ENCODE peak calls at places on chromosomes 7 and 10, in five cellular contexts. R is fibroblast of lung, J is tibial artery, D is IMR-90, O is lower lobe of right lung. B is an unnamed sample.

GRCh38 chr10:132033632-132034031 is 32.1 kb upstream of the JAKMIP3 start:
- DNase-seq in D (no peak), J (no peak), R (no peak), O (no peak), B (no peak)

GRCh38 chr7:45259966-45260646 is 102.5 kb downstream of the RAMP3 start:
- DNase-seq in O (peak; percentile 77), J (peak; percentile 40), D (peak; percentile 7), R (peak; percentile 3), B (peak; percentile 76)

GRCh38 chr10:125149278-125150047 is 10.9 kb downstream of the CTBP2 start:
- DNase-seq in D (peak; percentile 87), R (peak; percentile 77), O (peak; percentile 63), J (peak; percentile 87), B (peak; percentile 89)

GRCh38 chr10:43386981-43387677 is 15.7 kb downstream of the FXYD4 start:
- DNase-seq in D (no peak), O (no peak), J (no peak), R (no peak), B (no peak)

GRCh38 chr7:154252046-154252445 is 199.8 kb downstream of the DPP6 start:
- DNase-seq in R (no peak), J (no peak), O (no peak), D (no peak), B (no peak)

GRCh38 chr7:9718071-9718470 is 1255.6 kb upstream of the PHF14 start:
- DNase-seq in D (no peak), R (peak; percentile 48), O (no peak), J (no peak), B (no peak)

GRCh38 chr10:22992621-22993020 is 64.8 kb downstream of the ARMC3 start:
- DNase-seq in O (no peak), R (no peak), J (no peak), D (no peak), B (no peak)

GRCh38 chr7:94087664-94088352 is 83.7 kb upstream of the BET1 start:
- DNase-seq in O (no peak), J (no peak), R (peak; percentile 75), D (peak; percentile 85), B (peak; percentile 73)

GRCh38 chr7:129489491-129489890 is 12.8 kb upstream of the SMKR1 start:
- DNase-seq in J (no peak), R (peak; percentile 98), D (peak; percentile 93), O (no peak), B (no peak)

GRCh38 chr10:21687197-21687993 is 153.4 kb downstream of the MLLT10 start:
- DNase-seq in J (no peak), D (peak; percentile 52), O (no peak), R (peak; percentile 17), B (no peak)

GRCh38 chr10:62818426-62819011 is 2.4 kb upstream of the EGR2 start:
- DNase-seq in O (peak; percentile 67), R (peak; percentile 38), J (no peak), D (no peak), B (peak; percentile 59)

GRCh38 chr10:34710391-34710751 is 104.7 kb downstream of the PARD3 start:
- DNase-seq in R (peak; percentile 74), D (peak; percentile 78), O (no peak), J (peak; percentile 57), B (no peak)

GRCh38 chr7:1693419-1693990 is 23.4 kb downstream of the ELFN1 start:
- DNase-seq in R (no peak), J (no peak), D (no peak), O (peak; percentile 41), B (no peak)

GRCh38 chr7:156865493-156865892 is 27.5 kb downstream of the LMBR1 start:
- DNase-seq in D (no peak), J (no peak), O (no peak), R (no peak), B (no peak)
- H3K9me3 ChIP-seq in D (no peaks in the 10 kb centered on the region), J (no peaks in the 10 kb centered on the region), O (no peaks in the 10 kb centered on the region), R (no peaks in the 10 kb centered on the region), B (peaks cover 4% of the 10 kb centered on the region)

GRCh38 chr7:17062433-17063383 is 180.9 kb upstream of the AGR3 start:
- DNase-seq in D (peak; percentile 25), R (no peak), O (no peak), J (no peak), B (no peak)
- TF ChIP-seq CTCF in D (peak; percentile 40), R (peak; percentile 34), O (no peak), J (no peak), B (no peak)

GRCh38 chr10:33434948-33435347 is 100.5 kb upstream of the NRP1 start:
- DNase-seq in D (no peak), R (no peak), O (no peak), J (no peak), B (no peak)
- H3K4me3 ChIP-seq in D (no peak overlapping the region), R (no peak overlapping the region), O (no peak overlapping the region), J (no peak overlapping the region), B (no peak overlapping the region)

DNA sequence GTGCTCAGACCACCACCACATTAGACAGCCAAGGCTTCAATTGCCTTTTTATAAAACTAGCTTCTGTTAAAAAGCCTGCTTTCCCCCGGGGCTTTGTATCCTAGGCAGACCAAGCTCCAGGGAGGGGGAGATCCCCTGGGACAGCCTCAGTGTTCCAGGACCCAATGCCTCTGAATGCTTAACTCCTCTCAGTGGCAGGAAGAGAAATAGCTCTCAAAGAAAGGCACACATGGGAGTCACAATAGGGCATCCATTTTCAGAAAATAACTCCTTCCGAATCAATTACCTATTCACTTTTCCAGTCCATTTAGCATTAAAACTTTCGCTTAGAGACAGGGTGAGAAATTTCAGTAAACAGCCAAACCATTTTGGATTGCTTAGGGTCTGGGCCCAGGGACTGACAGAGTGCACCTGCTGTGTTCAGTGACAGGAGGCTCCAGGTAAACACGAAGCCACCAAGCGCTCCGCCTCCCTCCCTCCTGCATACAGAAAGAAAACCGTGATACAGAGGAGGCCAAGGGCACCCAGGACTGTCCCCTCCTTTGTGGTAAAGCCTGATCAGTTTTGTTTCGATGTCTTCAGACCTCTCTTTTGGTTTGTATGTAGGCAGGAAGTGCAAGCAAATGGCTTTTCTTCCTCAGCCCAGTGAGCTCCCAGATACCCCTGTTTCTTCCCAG is 599.7 kb downstream of the KCNMA1 start:
- DNase-seq in R (no peak), O (no peak), J (no peak), D (no peak), B (no peak)
- H3K9me3 ChIP-seq in R (no peaks in the 10 kb centered on the region), O (no peaks in the 10 kb centered on the region), J (no peaks in the 10 kb centered on the region), D (no peaks in the 10 kb centered on the region), B (no peaks in the 10 kb centered on the region)